ENCODE peak calls at places on chromosomes 16 and 17, in five cellular contexts. V, R, N, U and E are unnamed samples.

GRCh38 chr17:42598905-42599304 is 10.3 kb downstream of the RETREG3 start:
- DNase-seq in V (no peak), R (no peak), N (no peak), U (no peak), E (no peak)

GRCh38 chr17:61285483-61286320 is 113.9 kb upstream of the TBX2 start:
- DNase-seq in V (peak; percentile 55), R (no peak), N (no peak), U (no peak), E (peak; percentile 86)

GRCh38 chr17:81400154-81400938 is 5.1 kb downstream of the BAHCC1 start:
- DNase-seq in V (no peak), R (no peak), N (no peak), U (no peak), E (peak; percentile 90)

GRCh38 chr17:80182845-80183223 is 13.0 kb downstream of the CARD14 start:
- DNase-seq in V (peak; percentile 6), R (no peak), N (no peak), U (no peak), E (no peak)

GRCh38 chr16:2532494-2533141 is 1.4 kb upstream of the CEMP1 start:
- DNase-seq in V (peak; percentile 63), R (no peak), N (peak; percentile 84), U (no peak), E (peak; percentile 89)

GRCh38 chr16:56547949-56548567 is 16.8 kb upstream of the MT4 start:
- DNase-seq in V (no peak), R (no peak), N (no peak), U (no peak), E (no peak)

GRCh38 chr16:86018487-86018886 is 119.5 kb downstream of the IRF8 start:
- DNase-seq in V (no peak), R (no peak), N (no peak), U (no peak), E (peak; percentile 34)

GRCh38 chr16:83510906-83511305 is 296.9 kb upstream of the HSBP1 start:
- DNase-seq in V (no peak), R (no peak), N (no peak), U (no peak), E (no peak)